ENCODE peak calls at places on chromosomes 4 and X, in five cellular contexts. S, V, X, B and A are unnamed samples. For H3K9me3, the result is how much of the 10 kb centered on the place peaks cover.

GRCh38 chr4:25448379-25449109 is 71.5 kb downstream of the ANAPC4 start:
- DNase-seq in V (no peak), B (no peak), S (no peak), X (no peak), A (no peak)

GRCh38 chrX:43328358-43328946 is 327.6 kb upstream of the MAOA start:
- DNase-seq in B (peak), X (no peak), V (no peak), S (no peak), A (no peak)

GRCh38 chrX:149853925-149854324 is 27.1 kb upstream of the MAGEA8 start:
- DNase-seq in V (no peak), B (no peak), X (no peak), S (no peak), A (no peak)

GRCh38 chrX:85031505-85031904 is 27.8 kb downstream of the APOOL start:
- DNase-seq in B (no peak), V (no peak), S (no peak), X (no peak), A (no peak)

GRCh38 chr4:87068591-87069021 is 133.8 kb downstream of the AFF1 start:
- DNase-seq in X (no peak), V (no peak), S (no peak), B (no peak), A (no peak)

GRCh38 chr4:32826169-32826568 is 2106.0 kb downstream of the PCDH7 start:
- DNase-seq in S (no peak), V (peak), X (no peak), B (no peak), A (no peak)

GRCh38 chrX:276588-277171 is 4.5 kb upstream of the PLCXD1 start:
- DNase-seq in S (peak), B (no peak), X (no peak), V (no peak), A (peak)

GRCh38 chr4:121457278-121457875 is 76.6 kb upstream of the QRFPR start:
- DNase-seq in B (no peak), S (no peak), X (no peak), V (no peak), A (no peak)

GRCh38 chrX:95029571-95029970 is 1355.6 kb downstream of the FAM133A start:
- DNase-seq in S (no peak), X (no peak), B (no peak), V (no peak), A (no peak)

GRCh38 chrX:94162971-94163370 is 489.0 kb downstream of the FAM133A start:
- DNase-seq in B (no peak), V (no peak), X (no peak), S (no peak), A (no peak)

GRCh38 chr4:173573286-173573685 is 43.3 kb upstream of the HAND2 start:
- DNase-seq in S (no peak), V (no peak), X (no peak), B (no peak), A (no peak)

GRCh38 chr4:114754616-114755015 is 156.0 kb downstream of the UGT8 start:
- DNase-seq in S (no peak), V (no peak), B (no peak), X (no peak), A (no peak)

GRCh38 chrX:152823657-152824056 is 6.9 kb downstream of the CETN2 start:
- DNase-seq in S (no peak), B (no peak), V (no peak), X (no peak), A (no peak)

GRCh38 chrX:152822383-152823086 is 8.0 kb downstream of the CETN2 start:
- DNase-seq in X (no peak), B (no peak), V (no peak), S (no peak), A (no peak)

GRCh38 chrX:152819732-152820131 is 10.8 kb downstream of the CETN2 start:
- DNase-seq in B (no peak), S (no peak), V (no peak), X (no peak), A (no peak)

GRCh38 chrX:152821145-152821765 is 9.3 kb downstream of the CETN2 start:
- DNase-seq in V (peak), X (no peak), S (no peak), B (peak), A (no peak)

DNA sequence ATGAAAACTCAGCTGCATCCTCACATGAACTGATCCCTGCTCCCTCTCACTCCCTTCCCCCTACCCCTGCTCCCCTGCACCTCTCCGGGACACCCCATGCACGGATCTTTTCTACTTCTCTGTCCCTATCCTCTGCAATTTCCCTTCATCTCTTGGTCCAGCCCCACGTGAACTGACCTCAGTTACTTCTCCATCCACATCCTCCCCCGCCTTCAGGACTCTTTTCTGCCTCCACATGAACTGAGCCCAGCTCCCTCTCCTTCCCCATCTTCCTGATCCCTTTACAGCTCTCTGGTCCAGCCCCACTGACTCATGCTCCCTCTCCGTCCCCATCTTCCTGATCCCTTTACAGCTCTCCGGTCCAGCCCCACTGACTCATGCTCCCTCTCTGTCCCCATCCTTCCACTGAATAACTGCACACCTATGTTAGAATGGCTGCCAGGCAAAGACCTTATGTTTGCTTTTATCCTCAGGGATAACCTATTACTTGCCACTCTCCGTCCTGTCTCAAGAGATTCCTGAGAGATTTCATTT is 5.6 kb downstream of the CETN2 start:
- DNase-seq in B (no peak), V (no peak), X (no peak), S (no peak), A (no peak)
- H3K9me3 ChIP-seq in B (under half), V (under half), X (under half), S (under half), A (under half)

GRCh38 chr4:38781854-38782261 is 932 bp downstream of the TLR10 start:
- DNase-seq in X (no peak), B (no peak), V (no peak), S (no peak), A (no peak)
- TF ChIP-seq CTCF in X (no peak), B (no peak), V (no peak), S (no peak), A (no peak)

DNA sequence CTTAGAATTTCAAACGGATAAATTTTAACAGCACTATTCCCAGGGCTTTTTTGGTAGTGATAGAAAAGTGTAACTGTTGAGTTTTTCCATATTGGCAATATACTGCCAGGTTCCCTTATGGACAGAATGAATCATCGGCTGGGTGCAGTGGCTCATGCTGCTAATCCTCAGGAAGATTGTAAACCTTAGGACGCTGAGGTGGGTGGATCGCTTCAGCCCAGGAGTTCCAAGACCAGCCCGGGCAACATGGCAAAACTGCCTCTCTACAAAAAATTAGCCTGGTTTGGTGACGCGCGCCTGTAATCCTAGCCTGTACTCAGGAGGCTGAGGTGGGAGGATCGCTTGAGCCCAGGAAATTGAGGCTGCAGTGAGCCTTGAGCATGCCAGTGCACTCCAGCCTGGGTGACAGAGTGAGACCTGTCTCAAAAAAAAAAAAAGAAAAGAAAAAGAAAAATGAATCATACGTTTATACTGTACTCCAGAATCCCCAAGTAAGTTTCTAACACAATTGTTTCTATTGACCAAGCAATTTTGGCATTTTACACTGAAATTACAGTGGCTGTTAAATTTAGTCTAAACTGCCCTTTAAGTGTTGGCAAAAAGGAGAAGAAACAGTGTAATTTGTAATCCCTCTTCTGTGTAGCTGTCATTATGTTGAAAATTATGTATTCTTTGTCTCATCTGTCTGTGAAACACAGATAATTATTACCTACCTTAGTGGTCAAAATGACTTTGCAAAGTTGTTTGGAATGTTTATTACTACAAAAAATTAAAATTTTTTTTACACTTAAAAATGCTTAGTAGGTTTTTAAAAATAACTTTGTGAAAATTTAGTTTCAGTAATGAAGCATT is 1.8 kb downstream of the SLC30A9 start:
- DNase-seq in V (no peak), X (no peak), S (no peak), B (no peak), A (no peak)
- H3K4me3 ChIP-seq in V (peak), X (no peak), S (no peak), B (peak), A (peak)

DNA sequence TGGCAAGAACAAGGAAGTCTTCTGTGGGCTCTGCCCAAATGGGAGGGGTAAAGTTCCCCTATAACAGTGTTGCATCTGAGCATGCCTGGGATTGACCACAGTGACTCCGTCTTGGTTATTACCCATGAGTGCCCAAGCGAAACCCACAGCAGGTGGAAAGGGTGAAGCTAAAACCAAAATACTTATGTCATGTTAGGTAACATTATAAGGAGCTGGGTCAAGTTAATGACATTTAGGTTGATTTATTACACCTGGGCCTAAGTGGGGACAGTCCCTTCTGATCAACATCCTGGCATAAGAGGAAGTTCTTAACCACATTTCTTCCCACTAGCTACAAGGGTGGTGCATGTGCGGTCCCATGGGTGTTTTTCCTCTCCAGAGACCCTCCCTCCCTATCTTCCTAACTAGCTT is 1.3 kb upstream of the ZNF732 start:
- DNase-seq in B (peak), V (no peak), X (no peak), S (no peak), A (no peak)
- H3K9me3 ChIP-seq in B (under half), V (under half), X (half or more), S (half or more), A (half or more)